ENCODE peak calls at places on chromosomes 7 and 10, in ten cellular contexts. E is stimulated activated CD4-positive, alpha-beta T cell treated with anti-CD3 and anti-CD28 coated beads, Interleukin-2, amount 100 ng/mL, for 24 hours; L is NCI-H1105; J is GM12892; V is activated CD4-positive, alpha-beta T cell treated with anti-CD3 and anti-CD28 coated beads, Interleukin-2, amount 10 ng/mL, durations not matched to agents 24 days and 14 days; I is MG63; T is SIG-M5; H is germinal center; F is SW480; G is NCI-H1092. Q is an unnamed sample.

GRCh38 chr7:3201937-3202715 is 98.9 kb upstream of the SDK1 start:
- DNase-seq in I (no peak), H (no peak), J (no peak), F (no peak), E (no peak), V (no peak), G (no peak), L (no peak), T (no peak), Q (no peak)

GRCh38 chr10:32629910-32630309 is 184.0 kb downstream of the CCDC7 start:
- DNase-seq in T (no peak), G (no peak), I (no peak), E (no peak), F (no peak), H (no peak), L (no peak), V (no peak), J (no peak), Q (no peak)

GRCh38 chr10:117320050-117320665 is 55.1 kb downstream of the PDZD8 start:
- DNase-seq in F (peak), I (no peak), E (no peak), J (no peak), G (no peak), H (peak), L (peak), V (peak), T (no peak), Q (no peak)

GRCh38 chr7:74254858-74255379 is 720 bp upstream of the RFC2 start:
- DNase-seq in H (peak), F (no peak), E (no peak), I (no peak), G (no peak), L (no peak), V (peak), T (no peak), J (no peak), Q (no peak)

GRCh38 chr7:28955723-28956607 is 2.2 kb downstream of the TRIL start:
- DNase-seq in V (peak), L (peak), I (peak), H (peak), E (no peak), J (peak), F (peak), G (peak), T (no peak), Q (no peak)

GRCh38 chr10:63631971-63632370 is 110.8 kb downstream of the REEP3 start:
- DNase-seq in G (no peak), I (peak), V (no peak), E (no peak), L (no peak), F (no peak), H (no peak), T (no peak), J (no peak), Q (no peak)

GRCh38 chr10:1180836-1181235 is 124.7 kb downstream of the WDR37 start:
- DNase-seq in J (no peak), T (no peak), F (no peak), L (no peak), H (no peak), E (no peak), V (no peak), G (no peak), I (no peak), Q (no peak)

GRCh38 chr7:30804078-30804661 is 33.0 kb downstream of the MINDY4 start:
- DNase-seq in H (no peak), E (no peak), I (peak), L (no peak), J (no peak), G (no peak), F (peak), V (no peak), T (no peak), Q (no peak)

GRCh38 chr10:113222207-113222606 is 272.2 kb downstream of the TCF7L2 start:
- DNase-seq in H (no peak), V (no peak), G (no peak), L (no peak), J (no peak), T (no peak), E (no peak), F (no peak), I (no peak), Q (no peak)

GRCh38 chr10:70481831-70482530 is 3.4 kb downstream of the PALD1 start:
- DNase-seq in T (no peak), J (no peak), E (no peak), H (no peak), G (no peak), F (no peak), I (peak), V (no peak), L (no peak), Q (no peak)

GRCh38 chr10:123429631-123430257 is 236.4 kb upstream of the GPR26 start:
- DNase-seq in T (no peak), J (no peak), I (no peak), H (no peak), E (no peak), F (no peak), L (no peak), G (no peak), V (no peak), Q (no peak)

GRCh38 chr10:72044417-72045041 is 43.8 kb downstream of the SPOCK2 start:
- DNase-seq in E (no peak), I (no peak), F (no peak), T (no peak), H (no peak), G (no peak), L (no peak), V (no peak), J (no peak), Q (no peak)

GRCh38 chr7:56007167-56007652 is 42.8 kb downstream of the NIPSNAP2 start:
- DNase-seq in T (no peak), H (no peak), I (no peak), G (no peak), V (no peak), F (no peak), J (no peak), E (no peak), L (no peak), Q (no peak)

GRCh38 chr7:154841731-154842331 is 161.1 kb downstream of the PAXIP1 start:
- DNase-seq in H (no peak), J (no peak), I (peak), F (no peak), T (no peak), E (no peak), V (no peak), G (peak), L (peak), Q (no peak)

GRCh38 chr7:148964510-148965267 is 63.6 kb downstream of the PDIA4 start:
- DNase-seq in F (no peak), J (no peak), I (no peak), T (no peak), G (no peak), E (no peak), L (peak), H (no peak), V (no peak), Q (no peak)

GRCh38 chr7:40162516-40162915 is 27.7 kb downstream of the SUGCT start:
- DNase-seq in T (no peak), H (no peak), V (no peak), E (no peak), I (no peak), G (no peak), L (no peak), J (no peak), F (no peak), Q (no peak)

GRCh38 chr7:112782498-112782897 is 7.7 kb downstream of the TMEM168 start:
- DNase-seq in J (peak), V (no peak), L (no peak), G (no peak), E (no peak), F (no peak), H (no peak), I (no peak), T (no peak), Q (no peak)

GRCh38 chr10:452512-453504 is 236.7 kb downstream of the DIP2C start:
- DNase-seq in G (no peak), T (no peak), J (no peak), I (no peak), V (no peak), E (no peak), L (no peak), H (no peak), F (no peak), Q (no peak)

GRCh38 chr7:114620208-114620607 is 205.6 kb downstream of the FOXP2 start:
- DNase-seq in H (no peak), L (no peak), F (no peak), E (no peak), J (no peak), T (no peak), I (no peak), V (no peak), G (no peak), Q (no peak)

GRCh38 chr7:112410087-112410486 is 40.2 kb upstream of the IFRD1 start:
- DNase-seq in H (no peak), L (no peak), I (no peak), J (no peak), V (no peak), T (no peak), E (no peak), F (no peak), G (no peak), Q (no peak)

Q was measured in activated T-cell treated with anti-CD3 and anti-CD28 coated beads, Interleukin-2, amount 50 U/mL, for 4 hours.